ENCODE peak calls at places on chromosome 5, in five cellular contexts. Q is body of pancreas, W is IMR-90, U is K562, L is GM12892. P is an unnamed sample.

GRCh38 chr5:21810737-21811316 is 1042.3 kb downstream of the CDH12 start:
- DNase-seq in U (peak), Q (no peak), L (no peak), W (peak), P (peak)

GRCh38 chr5:137751869-137752491 is 2.2 kb downstream of the HNRNPA0 start:
- DNase-seq in U (peak), L (no peak), W (peak), Q (peak), P (peak)

GRCh38 chr5:102545175-102545574 is 46.4 kb upstream of the SLCO6A1 start:
- DNase-seq in Q (no peak), L (no peak), U (peak), W (no peak), P (peak)

GRCh38 chr5:142612388-142612787 is 73.5 kb downstream of the FGF1 start:
- DNase-seq in U (no peak), L (no peak), W (no peak), Q (no peak), P (no peak)

GRCh38 chr5:150801117-150801927 is 22.8 kb downstream of the SMIM3 start:
- DNase-seq in U (peak), W (peak), L (no peak), Q (no peak), P (peak)

GRCh38 chr5:125798311-125798710 is 624.9 kb upstream of the GRAMD2B start:
- DNase-seq in U (no peak), W (peak), Q (no peak), L (no peak), P (peak)

GRCh38 chr5:3980146-3980545 is 384.5 kb downstream of the IRX1 start:
- DNase-seq in Q (no peak), W (no peak), L (no peak), U (no peak), P (no peak)

GRCh38 chr5:32794086-32794485 is 83.0 kb downstream of the NPR3 start:
- DNase-seq in U (no peak), L (no peak), Q (no peak), W (peak), P (peak)

GRCh38 chr5:100902406-100903035 is 561 bp downstream of the ST8SIA4 start:
- DNase-seq in W (no peak), U (no peak), Q (no peak), L (no peak), P (peak)

GRCh38 chr5:169350759-169351240 is 49.9 kb upstream of the SLIT3 start:
- DNase-seq in Q (no peak), U (no peak), W (peak), L (no peak), P (no peak)

GRCh38 chr5:143606043-143606752 is 202.7 kb upstream of the NR3C1 start:
- DNase-seq in L (no peak), W (peak), Q (no peak), U (no peak), P (no peak)

GRCh38 chr5:144092510-144092909 is 77.9 kb downstream of the YIPF5 start:
- DNase-seq in Q (no peak), L (no peak), U (no peak), W (no peak), P (no peak)

GRCh38 chr5:32173394-32174010 is 617 bp downstream of the GOLPH3 start:
- DNase-seq in Q (peak), L (peak), W (peak), U (peak), P (peak)

GRCh38 chr5:127909821-127910220 is 173.7 kb upstream of the SLC12A2 start:
- DNase-seq in L (no peak), U (no peak), W (no peak), Q (no peak), P (no peak)

GRCh38 chr5:150059623-150060022 is 26.7 kb downstream of the CSF1R start:
- DNase-seq in L (no peak), W (no peak), U (no peak), Q (no peak), P (no peak)

GRCh38 chr5:93582677-93583524 is at the start of gene NR2F1:
- DNase-seq in U (peak), Q (peak), W (peak), L (no peak), P (peak)
- TF ChIP-seq POLR2A in U (no peak), Q (no peak), W (peak), L (no peak), P (no peak)

DNA sequence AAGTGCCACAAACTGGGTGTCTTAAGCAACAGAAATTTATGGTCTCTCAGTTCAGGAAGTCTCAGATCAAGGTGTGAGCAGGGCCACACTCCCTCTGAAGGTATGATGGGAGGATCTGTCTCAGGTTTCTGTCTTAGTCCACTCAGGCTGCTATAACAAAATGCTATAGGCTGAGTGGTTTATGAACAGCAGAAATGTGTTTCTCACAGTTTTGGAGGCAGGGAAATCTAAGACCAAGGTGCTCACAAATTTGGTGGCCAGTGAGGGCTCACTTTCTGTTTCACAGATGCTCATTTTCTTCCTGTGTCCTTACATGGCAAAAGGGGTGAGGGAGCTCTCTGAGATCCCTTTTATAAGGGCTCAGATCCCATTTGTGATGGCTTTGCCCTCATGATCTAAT is 281.4 kb downstream of the CWC27 start:
- DNase-seq in L (no peak), Q (no peak), U (no peak), W (no peak), P (no peak)
- TF ChIP-seq POLR2A in L (no peak), Q (no peak), U (no peak), W (no peak), P (no peak)

GRCh38 chr5:66207800-66208561 is 63.9 kb downstream of the SREK1 start:
- DNase-seq in U (no peak), W (no peak), L (no peak), Q (no peak), P (no peak)

GRCh38 chr5:66209794-66210193 is 65.7 kb downstream of the SREK1 start:
- DNase-seq in W (no peak), Q (no peak), L (no peak), U (no peak), P (no peak)

GRCh38 chr5:66209350-66209749 is 65.2 kb downstream of the SREK1 start:
- DNase-seq in L (no peak), Q (no peak), W (no peak), U (no peak), P (no peak)

GRCh38 chr5:66206465-66206864 is 62.4 kb downstream of the SREK1 start:
- DNase-seq in L (no peak), U (no peak), W (no peak), Q (no peak), P (no peak)
- TF ChIP-seq POLR2A in L (no peak), U (no peak), W (no peak), Q (no peak), P (no peak)

GRCh38 chr5:154761062-154761740 is 6.0 kb downstream of the LARP1 start:
- DNase-seq in U (no peak), W (no peak), Q (no peak), L (no peak), P (no peak)
- TF ChIP-seq POLR2A in U (no peak), W (no peak), Q (no peak), L (no peak), P (no peak)

GRCh38 chr5:158108177-158108576 is 249.2 kb upstream of the CLINT1 start:
- DNase-seq in U (no peak), W (no peak), Q (no peak), L (no peak), P (no peak)
- TF ChIP-seq POLR2A in U (no peak), W (no peak), Q (no peak), L (no peak), P (no peak)

GRCh38 chr5:107966216-107966615 is 295.5 kb upstream of the EFNA5 start:
- DNase-seq in L (no peak), Q (no peak), U (no peak), W (peak), P (no peak)

GRCh38 chr5:107964722-107965121 is 294.0 kb upstream of the EFNA5 start:
- DNase-seq in W (no peak), L (no peak), U (no peak), Q (no peak), P (no peak)

GRCh38 chr5:107968998-107969397 is 298.3 kb upstream of the EFNA5 start:
- DNase-seq in Q (no peak), U (no peak), L (no peak), W (peak), P (no peak)

DNA sequence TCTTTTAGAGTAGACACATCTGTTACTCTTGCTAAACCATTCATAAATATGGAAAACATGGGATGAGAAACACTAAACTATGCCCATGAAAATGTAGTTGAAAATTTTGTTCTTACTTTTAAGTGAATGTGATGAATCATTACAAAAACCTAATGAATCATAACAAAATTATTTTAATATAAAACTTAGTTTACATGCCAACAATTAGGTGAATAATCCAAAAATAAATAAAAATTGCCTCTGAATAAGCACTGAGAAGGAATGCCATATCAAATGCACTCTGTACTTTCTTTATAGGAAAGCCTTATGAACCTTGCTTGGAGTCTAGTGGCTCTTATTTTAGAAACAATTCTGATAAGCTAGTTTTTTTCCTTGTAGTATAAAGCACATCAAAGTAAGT is 297.7 kb upstream of the EFNA5 start:
- DNase-seq in W (peak), L (no peak), U (no peak), Q (no peak), P (no peak)
- TF ChIP-seq POLR2A in W (no peak), L (no peak), U (no peak), Q (no peak), P (no peak)

P was measured in erythroblast.